ENCODE peak calls at places on chromosome 3, in four cellular contexts. I is bronchial epithelial cell, G is lower lobe of right lung, U is GM06990. H is an unnamed sample. For H3K36me3, the result is how much of the 10 kb centered on the place peaks cover.

GRCh38 chr3:9690451-9691450 is 12.9 kb upstream of the CPNE9 start:
- DNase-seq in I (no peak), U (peak), G (no peak), H (no peak)

GRCh38 chr3:138945646-138946553 is 1.0 kb downstream of the FOXL2 start:
- DNase-seq in I (peak), G (no peak), U (no peak), H (no peak)

GRCh38 chr3:94896994-94897393 is 834.1 kb downstream of the NSUN3 start:
- DNase-seq in U (no peak), G (no peak), I (no peak), H (no peak)

GRCh38 chr3:125512135-125512920 is 7.7 kb downstream of the SNX4 start:
- DNase-seq in I (peak), U (peak), G (no peak), H (no peak)

GRCh38 chr3:188299068-188299467 is 145.1 kb downstream of the LPP start:
- DNase-seq in G (no peak), U (no peak), I (no peak), H (no peak)

GRCh38 chr3:107184375-107184774 is 192.9 kb upstream of the CCDC54 start:
- DNase-seq in U (no peak), G (no peak), I (no peak), H (no peak)

GRCh38 chr3:126917232-126917804 is 65.6 kb upstream of the PLXNA1 start:
- DNase-seq in I (no peak), G (no peak), U (no peak), H (no peak)

GRCh38 chr3:94183551-94183950 is 120.7 kb downstream of the NSUN3 start:
- DNase-seq in I (no peak), U (no peak), G (no peak), H (no peak)

GRCh38 chr3:183210341-183210740 is 42.7 kb upstream of the B3GNT5 start:
- DNase-seq in I (peak), U (no peak), G (no peak), H (no peak)

GRCh38 chr3:127771746-127772145 is 50.6 kb downstream of the MGLL start:
- DNase-seq in U (no peak), I (no peak), G (no peak), H (no peak)

GRCh38 chr3:178492496-178492895 is 43.7 kb upstream of the KCNMB2 start:
- DNase-seq in G (no peak), U (no peak), I (no peak), H (no peak)

GRCh38 chr3:155228636-155229035 is 64.8 kb downstream of the STRIT1 start:
- DNase-seq in G (no peak), U (no peak), I (no peak), H (no peak)

GRCh38 chr3:165895919-165896318 is 58.7 kb upstream of the BCHE start:
- DNase-seq in U (no peak), G (no peak), I (peak), H (no peak)

GRCh38 chr3:7651213-7651612 is 790.3 kb downstream of the GRM7 start:
- DNase-seq in U (no peak), G (no peak), I (no peak), H (no peak)

GRCh38 chr3:127182848-127183714 is 9.8 kb upstream of the PRR23E start:
- DNase-seq in U (no peak), G (no peak), I (no peak), H (no peak)

GRCh38 chr3:103965764-103966163 is 1400.9 kb upstream of the ALCAM start:
- DNase-seq in G (no peak), U (no peak), I (no peak), H (no peak)

GRCh38 chr3:149449799-149450198 is 24.7 kb upstream of the TM4SF4 start:
- DNase-seq in G (no peak), I (no peak), U (no peak), H (no peak)

GRCh38 chr3:160378331-160379109 is 20.5 kb downstream of the IFT80 start:
- DNase-seq in G (no peak), I (peak), U (no peak), H (no peak)

GRCh38 chr3:150520408-150520807 is 25.9 kb downstream of the SERP1 start:
- DNase-seq in I (no peak), G (no peak), U (no peak), H (no peak)

GRCh38 chr3:27485853-27486252 is 1.7 kb upstream of the SLC4A7 start:
- DNase-seq in I (peak), U (no peak), G (no peak), H (no peak)

GRCh38 chr3:41173926-41174702 is 25.2 kb upstream of the CTNNB1 start:
- DNase-seq in U (no peak), G (no peak), I (no peak), H (no peak)

GRCh38 chr3:196624907-196625306 is 14.6 kb upstream of the NRROS start:
- DNase-seq in U (no peak), G (peak), I (no peak), H (no peak)
- TF ChIP-seq CTCF in U (no peak), G (no peak), I (no peak), H (no peak)

GRCh38 chr3:15050405-15051092 is 14.6 kb downstream of the MRPS25 start:
- DNase-seq in I (no peak), U (peak), G (no peak), H (no peak)

GRCh38 chr3:15049584-15049983 is 15.5 kb downstream of the MRPS25 start:
- DNase-seq in I (no peak), G (no peak), U (no peak), H (no peak)

GRCh38 chr3:15053541-15053940 is 11.6 kb downstream of the MRPS25 start:
- DNase-seq in U (no peak), I (no peak), G (no peak), H (no peak)

GRCh38 chr3:15052335-15053242 is 12.5 kb downstream of the MRPS25 start:
- DNase-seq in G (no peak), I (no peak), U (no peak), H (no peak)

DNA sequence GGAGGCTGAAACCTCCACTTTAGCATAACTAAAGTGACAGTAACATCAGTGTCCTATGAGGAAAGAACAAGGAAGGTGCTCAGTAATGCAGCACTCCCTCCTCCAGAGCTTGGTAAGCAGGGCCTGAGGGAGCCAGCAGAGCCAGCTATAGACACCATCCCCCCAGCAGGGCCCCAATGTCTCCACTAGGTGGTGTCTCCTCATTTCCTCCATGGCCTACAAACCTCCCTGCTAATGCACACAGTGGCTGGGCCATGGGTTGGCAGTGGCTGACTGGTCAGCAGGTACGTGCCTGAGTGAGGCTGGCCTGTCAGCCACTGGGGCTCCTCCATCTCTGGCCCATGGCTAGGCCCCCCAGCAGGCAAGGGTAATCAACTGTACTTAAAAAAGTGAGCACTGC is 13.6 kb downstream of the MRPS25 start:
- DNase-seq in U (peak), I (peak), G (peak), H (no peak)
- H3K36me3 ChIP-seq in U (under half), I (under half), G (half or more), H (half or more)

GRCh38 chr3:32401141-32401540 is 9.5 kb downstream of the CMTM7 start:
- DNase-seq in U (no peak), I (no peak), G (no peak), H (no peak)
- H3K4me3 ChIP-seq in U (peak), I (peak), G (peak), H (peak)

DNA sequence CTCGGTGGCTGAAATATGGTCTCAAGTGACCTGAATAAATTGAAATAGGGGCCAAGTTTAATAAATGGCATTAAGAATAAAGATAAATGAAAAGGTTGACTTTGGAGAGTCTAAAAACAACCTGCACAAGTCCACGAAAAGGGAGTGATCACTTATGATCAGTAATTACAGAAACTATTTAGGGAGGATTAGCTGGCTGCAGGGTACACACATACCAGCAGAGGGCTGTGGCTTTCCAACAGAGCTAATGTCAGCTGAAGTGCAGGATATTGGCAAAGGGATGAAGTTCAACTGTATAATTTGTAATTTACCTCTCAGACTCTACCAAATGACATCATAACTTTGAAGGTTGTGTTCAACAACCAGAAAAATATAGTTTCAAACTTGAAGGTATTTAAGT is 86.8 kb downstream of the SYNPR start:
- DNase-seq in U (no peak), I (peak), G (no peak), H (no peak)
- TF ChIP-seq CTCF in U (peak), I (no peak), G (no peak), H (no peak)

GRCh38 chr3:45003859-45004258 is 22.2 kb upstream of the CLEC3B start:
- DNase-seq in U (no peak), I (no peak), G (no peak), H (no peak)

GRCh38 chr3:45009868-45010267 is 16.2 kb upstream of the CLEC3B start:
- DNase-seq in G (no peak), I (no peak), U (no peak), H (no peak)

GRCh38 chr3:45008117-45008516 is 18.0 kb upstream of the CLEC3B start:
- DNase-seq in U (no peak), G (no peak), I (peak), H (no peak)

GRCh38 chr3:45003406-45003805 is 22.7 kb upstream of the CLEC3B start:
- DNase-seq in I (no peak), G (no peak), U (no peak), H (no peak)

DNA sequence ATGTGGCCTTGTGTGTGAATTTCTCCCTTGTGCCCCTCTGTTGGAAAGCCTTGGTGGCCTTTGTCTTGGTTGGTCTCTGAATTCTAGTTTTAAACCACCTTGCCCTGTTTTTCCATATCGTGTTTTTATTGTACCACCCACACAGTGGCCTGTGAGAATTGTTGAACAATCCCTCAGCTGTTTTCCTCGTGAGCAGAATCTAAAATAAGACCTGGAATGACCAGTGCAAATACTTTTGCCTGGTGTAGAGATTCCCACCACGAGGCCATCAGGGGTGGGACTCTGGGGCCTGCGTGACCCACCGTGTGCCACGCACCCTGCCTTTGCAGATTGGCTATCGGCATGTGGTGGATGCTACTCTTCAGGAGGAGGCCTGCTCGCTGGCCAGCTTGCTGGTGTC is 19.0 kb upstream of the CLEC3B start:
- DNase-seq in G (no peak), U (no peak), I (no peak), H (no peak)
- H3K36me3 ChIP-seq in G (under half), U (under half), I (under half), H (half or more)

GRCh38 chr3:193552911-193553310 is 1.8 kb downstream of the ATP13A4 start:
- DNase-seq in G (peak), U (no peak), I (no peak), H (no peak)
- H3K4me3 ChIP-seq in G (peak), U (no peak), I (no peak), H (no peak)

GRCh38 chr3:69451594-69451993 is 65.7 kb upstream of the FRMD4B start:
- DNase-seq in U (no peak), I (no peak), G (no peak), H (no peak)
- TF ChIP-seq CTCF in U (no peak), I (no peak), G (no peak), H (no peak)